ENCODE peak calls at places on chromosomes 12 and 14, in eight cellular contexts. Y is lower leg skin, V is tibial nerve, S is astrocyte, Q is GM12865, M is thoracic aorta, H is lower lobe of right lung, B is HCT116. N is an unnamed sample.

GRCh38 chr12:110503432-110503831 is 1.3 kb downstream of the RAD9B start:
- DNase-seq in Y (no peak), V (no peak), S (no peak), Q (no peak), M (no peak), H (no peak), B (no peak), N (no peak)

GRCh38 chr14:42316746-42317145 is 710.1 kb downstream of the LRFN5 start:
- DNase-seq in Y (no peak), V (no peak), S (no peak), Q (no peak), M (no peak), H (no peak), B (no peak), N (no peak)

GRCh38 chr12:70306676-70307075 is 59.4 kb upstream of the KCNMB4 start:
- DNase-seq in Y (no peak), V (no peak), S (no peak), Q (no peak), M (no peak), H (no peak), B (no peak), N (no peak)

GRCh38 chr12:93882763-93883162 is 205.6 kb downstream of the CRADD start:
- DNase-seq in Y (no peak), V (no peak), S (no peak), Q (no peak), M (no peak), H (no peak), B (no peak), N (no peak)

GRCh38 chr14:67683821-67684220 is 9.4 kb upstream of the VTI1B start:
- DNase-seq in Y (no peak), V (no peak), S (no peak), Q (no peak), M (no peak), H (no peak), B (no peak), N (no peak)

GRCh38 chr14:36767603-36768281 is 106.1 kb downstream of the PAX9 start:
- DNase-seq in Y (no peak), V (no peak), S (peak), Q (no peak), M (no peak), H (no peak), B (no peak), N (no peak)

GRCh38 chr14:51732494-51733080 is 80.9 kb downstream of the FRMD6 start:
- DNase-seq in Y (no peak), V (no peak), S (no peak), Q (no peak), M (no peak), H (no peak), B (no peak), N (no peak)

GRCh38 chr12:11969437-11970154 is 101.1 kb upstream of the BCL2L14 start:
- DNase-seq in Y (no peak), V (no peak), S (no peak), Q (peak), M (no peak), H (no peak), B (no peak), N (no peak)

GRCh38 chr12:89111964-89112363 is 240.3 kb downstream of the DUSP6 start:
- DNase-seq in Y (no peak), V (no peak), S (no peak), Q (no peak), M (no peak), H (no peak), B (no peak), N (no peak)

GRCh38 chr12:70402597-70402996 is 36.5 kb downstream of the KCNMB4 start:
- DNase-seq in Y (no peak), V (no peak), S (no peak), Q (no peak), M (no peak), H (no peak), B (peak), N (no peak)

GRCh38 chr14:25121342-25122129 is 71.6 kb upstream of the STXBP6 start:
- DNase-seq in Y (no peak), V (no peak), S (peak), Q (no peak), M (no peak), H (no peak), B (no peak), N (no peak)

GRCh38 chr14:67729072-67729561 is 27.4 kb downstream of the RDH12 start:
- DNase-seq in Y (no peak), V (no peak), S (no peak), Q (no peak), M (no peak), H (peak), B (no peak), N (no peak)

GRCh38 chr14:23567186-23568020 is at the start of gene AP1G2:
- DNase-seq in Y (peak), V (peak), S (no peak), Q (peak), M (no peak), H (peak), B (peak), N (peak)

GRCh38 chr12:75997658-75998057 is 33.9 kb downstream of the PHLDA1 start:
- DNase-seq in Y (no peak), V (no peak), S (no peak), Q (no peak), M (no peak), H (no peak), B (no peak), N (no peak)

GRCh38 chr14:93764211-93764659 is 24.1 kb downstream of the PRIMA1 start:
- DNase-seq in Y (no peak), V (no peak), S (peak), Q (no peak), M (peak), H (no peak), B (no peak), N (no peak)

GRCh38 chr14:62759796-62760195 is 285.5 kb downstream of the KCNH5 start:
- DNase-seq in Y (no peak), V (no peak), S (no peak), Q (no peak), M (no peak), H (no peak), B (no peak), N (no peak)

GRCh38 chr14:100944052-100944451 is 40.5 kb upstream of the RTL1 start:
- DNase-seq in Y (no peak), V (no peak), S (no peak), Q (no peak), M (no peak), H (no peak), B (no peak), N (peak)

GRCh38 chr12:92612611-92613010 is 90.2 kb upstream of the PLEKHG7 start:
- DNase-seq in Y (no peak), V (no peak), S (no peak), Q (peak), M (no peak), H (no peak), B (no peak), N (no peak)

GRCh38 chr12:75953312-75953906 is 78.2 kb downstream of the PHLDA1 start:
- DNase-seq in Y (no peak), V (no peak), S (peak), Q (no peak), M (no peak), H (no peak), B (no peak), N (no peak)

GRCh38 chr14:55092326-55092725 is 36.7 kb upstream of the LGALS3 start:
- DNase-seq in Y (peak), V (no peak), S (no peak), Q (no peak), M (no peak), H (no peak), B (no peak), N (no peak)

GRCh38 chr12:38776657-38777056 is 128.7 kb downstream of the CPNE8 start:
- DNase-seq in Y (no peak), V (no peak), S (no peak), Q (no peak), M (no peak), H (no peak), B (no peak), N (no peak)

GRCh38 chr12:19941096-19941495 is 427.2 kb upstream of the PDE3A start:
- DNase-seq in Y (no peak), V (no peak), S (no peak), Q (no peak), M (no peak), H (peak), B (no peak), N (no peak)

GRCh38 chr14:77014004-77014604 is 14.4 kb downstream of the IRF2BPL start:
- DNase-seq in Y (no peak), V (peak), S (peak), Q (no peak), M (no peak), H (no peak), B (no peak), N (no peak)

GRCh38 chr12:121816925-121817647 is 13.3 kb downstream of the SETD1B start:
- DNase-seq in Y (no peak), V (no peak), S (no peak), Q (no peak), M (no peak), H (no peak), B (no peak), N (no peak)

GRCh38 chr14:45990252-45990651 is 661.3 kb downstream of the RPL10L start:
- DNase-seq in Y (no peak), V (no peak), S (no peak), Q (no peak), M (no peak), H (no peak), B (peak), N (peak)

GRCh38 chr14:90968025-90968424 is 92.4 kb downstream of the RPS6KA5 start:
- DNase-seq in Y (no peak), V (no peak), S (peak), Q (no peak), M (no peak), H (no peak), B (no peak), N (no peak)

GRCh38 chr12:131835616-131836171 is 7.5 kb downstream of the MMP17 start:
- DNase-seq in Y (no peak), V (no peak), S (no peak), Q (no peak), M (no peak), H (no peak), B (no peak), N (no peak)

GRCh38 chr14:103141117-103141796 is 18.0 kb downstream of the TNFAIP2 start:
- DNase-seq in Y (no peak), V (no peak), S (no peak), Q (peak), M (no peak), H (peak), B (peak), N (peak)

GRCh38 chr14:53954551-53955233 is 1.9 kb downstream of the BMP4 start:
- DNase-seq in Y (no peak), V (peak), S (peak), Q (no peak), M (no peak), H (no peak), B (no peak), N (peak)

DNA sequence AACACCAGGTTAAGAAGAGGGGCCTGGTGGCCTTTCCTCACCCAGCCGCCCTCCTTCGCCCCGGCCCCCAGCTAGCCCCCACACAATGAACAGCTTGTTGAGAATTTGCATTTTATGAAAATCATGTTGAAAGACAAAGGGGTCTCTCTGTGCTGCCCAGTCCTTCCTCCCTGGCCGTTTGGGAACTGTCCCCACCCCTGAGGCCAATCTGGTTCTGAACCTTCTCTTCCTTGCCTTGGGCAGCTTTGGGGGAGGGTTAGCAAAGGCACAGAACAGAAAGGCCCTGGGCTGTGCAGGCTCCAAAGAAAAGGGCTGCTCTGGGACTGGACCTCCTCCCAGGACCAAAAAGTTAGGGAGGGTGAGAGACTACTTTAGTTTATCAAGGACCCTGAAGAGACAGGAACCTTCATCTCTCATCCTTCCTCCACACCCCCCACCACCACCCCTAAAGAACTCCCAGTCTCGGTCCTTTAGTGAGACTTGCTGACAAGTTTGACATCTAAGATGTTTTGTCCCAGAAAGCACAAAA is 1.3 kb downstream of the TAMALIN start:
- DNase-seq in Y (no peak), V (no peak), S (no peak), Q (no peak), M (no peak), H (no peak), B (no peak), N (no peak)
- H3K4me3 ChIP-seq in Y (peak), V (peak), S (peak), Q (no peak), M (peak), H (peak), B (no peak), N (no peak)

DNA sequence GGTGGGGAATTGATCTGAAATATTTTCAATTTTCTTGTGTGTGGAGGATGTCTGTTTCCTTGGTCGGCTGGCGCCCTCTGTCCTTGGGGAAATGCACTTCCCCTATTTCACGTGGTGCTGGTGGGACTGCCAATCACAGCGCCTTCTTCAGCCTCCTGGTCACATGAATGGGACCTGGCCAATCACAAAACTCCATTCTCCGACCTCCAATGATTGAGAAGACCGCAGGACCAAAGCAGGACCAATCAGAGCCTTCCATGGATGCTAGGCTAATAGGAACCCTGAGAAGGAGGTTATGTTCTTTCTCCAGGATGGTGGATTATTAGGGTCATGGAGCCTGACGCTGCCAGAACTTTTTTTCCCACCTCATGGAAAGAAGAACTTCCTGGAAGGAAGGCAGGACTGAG is 188.7 kb downstream of the TTC8 start:
- DNase-seq in Y (no peak), V (no peak), S (no peak), Q (peak), M (no peak), H (no peak), B (peak), N (peak)
- H3K4me3 ChIP-seq in Y (no peak), V (no peak), S (no peak), Q (no peak), M (no peak), H (no peak), B (no peak), N (no peak)

GRCh38 chr14:78440351-78440750 is 270.2 kb downstream of the NRXN3 start:
- DNase-seq in Y (no peak), V (no peak), S (no peak), Q (no peak), M (no peak), H (no peak), B (no peak), N (no peak)

GRCh38 chr14:78445275-78445674 is 275.1 kb downstream of the NRXN3 start:
- DNase-seq in Y (no peak), V (no peak), S (no peak), Q (no peak), M (no peak), H (no peak), B (no peak), N (peak)

GRCh38 chr14:78446807-78447206 is 276.6 kb downstream of the NRXN3 start:
- DNase-seq in Y (no peak), V (no peak), S (no peak), Q (no peak), M (no peak), H (no peak), B (no peak), N (no peak)

GRCh38 chr14:78448483-78449094 is 278.4 kb downstream of the NRXN3 start:
- DNase-seq in Y (no peak), V (peak), S (no peak), Q (peak), M (no peak), H (no peak), B (peak), N (peak)

GRCh38 chr14:78443834-78444233 is 273.7 kb downstream of the NRXN3 start:
- DNase-seq in Y (no peak), V (no peak), S (no peak), Q (no peak), M (no peak), H (no peak), B (no peak), N (no peak)
- H3K4me3 ChIP-seq in Y (no peak), V (no peak), S (no peak), Q (no peak), M (no peak), H (no peak), B (no peak), N (no peak)

GRCh38 chr12:132949936-132950837 is 5.9 kb downstream of the ZNF605 start:
- DNase-seq in Y (no peak), V (no peak), S (no peak), Q (no peak), M (no peak), H (no peak), B (no peak), N (no peak)
- H3K4me3 ChIP-seq in Y (no peak), V (no peak), S (no peak), Q (no peak), M (no peak), H (no peak), B (no peak), N (no peak)

GRCh38 chr14:104656014-104656714 is 33.3 kb upstream of the INF2 start:
- DNase-seq in Y (no peak), V (no peak), S (no peak), Q (no peak), M (no peak), H (no peak), B (no peak), N (no peak)
- H3K4me3 ChIP-seq in Y (no peak), V (no peak), S (no peak), Q (no peak), M (no peak), H (no peak), B (no peak), N (no peak)